ENCODE peak calls at places on chromosomes 2 and 18, in ten cellular contexts. D is HCT116, K is esophagus squamous epithelium, S is A549, V is Peyer's patch, W is GM12878, Q is IMR-90, I is tibial nerve, M is uterus, J is heart left ventricle. H is an unnamed sample.
A peak's percentile ranks its signal among the peaks of the same experiment; 100 is the strongest.

GRCh38 chr2:1607236-1607920 is 136.9 kb downstream of the PXDN start:
- DNase-seq in D (no peak), K (no peak), S (no peak), V (peak; percentile 21), W (no peak), Q (no peak), I (no peak), M (no peak), J (peak; percentile 30), H (no peak)

GRCh38 chr2:126368778-126369177 is 287.2 kb upstream of the GYPC start:
- DNase-seq in D (no peak), K (no peak), S (no peak), V (no peak), W (no peak), Q (no peak), I (no peak), M (no peak), J (peak; percentile 29), H (no peak)

GRCh38 chr2:109560265-109560664 is 53.5 kb downstream of the SEPTIN10 start:
- DNase-seq in D (no peak), K (no peak), S (peak; percentile 25), V (no peak), W (no peak), Q (peak; percentile 61), I (no peak), M (no peak), J (no peak), H (no peak)

GRCh38 chr2:112692914-112693313 is 27.9 kb upstream of the NT5DC4 start:
- DNase-seq in D (no peak), K (no peak), S (no peak), V (no peak), W (no peak), Q (no peak), I (no peak), M (no peak), J (no peak), H (no peak)

GRCh38 chr2:127032601-127033000 is 74.4 kb downstream of the BIN1 start:
- DNase-seq in D (no peak), K (no peak), S (no peak), V (no peak), W (no peak), Q (no peak), I (no peak), M (no peak), J (no peak), H (no peak)

GRCh38 chr2:86249176-86249842 is 50.1 kb downstream of the MRPL35 start:
- DNase-seq in D (peak; percentile 4), K (no peak), S (no peak), V (no peak), W (no peak), Q (peak; percentile 79), I (no peak), M (peak; percentile 84), J (no peak), H (no peak)

GRCh38 chr18:47754311-47755101 is 176.0 kb downstream of the SMAD2 start:
- DNase-seq in D (peak; percentile 37), K (no peak), S (peak; percentile 26), V (peak; percentile 63), W (no peak), Q (no peak), I (no peak), M (no peak), J (no peak), H (no peak)

GRCh38 chr2:47904903-47905453 is 1.3 kb downstream of the FBXO11 start:
- DNase-seq in D (no peak), K (no peak), S (peak; percentile 17), V (peak; percentile 66), W (no peak), Q (no peak), I (peak; percentile 18), M (peak; percentile 29), J (peak; percentile 46), H (peak; percentile 54)

GRCh38 chr18:52948878-52949444 is 609.0 kb downstream of the DCC start:
- DNase-seq in D (no peak), K (no peak), S (no peak), V (no peak), W (no peak), Q (no peak), I (no peak), M (no peak), J (no peak), H (no peak)

GRCh38 chr2:27588308-27588707 is 5.5 kb downstream of the ZNF512 start:
- DNase-seq in D (no peak), K (no peak), S (no peak), V (no peak), W (no peak), Q (no peak), I (no peak), M (no peak), J (no peak), H (no peak)

GRCh38 chr2:233934524-233934923 is 17.4 kb downstream of the TRPM8 start:
- DNase-seq in D (no peak), K (no peak), S (no peak), V (no peak), W (no peak), Q (no peak), I (no peak), M (no peak), J (no peak), H (no peak)

GRCh38 chr2:28717339-28717758 is 34.3 kb upstream of the PPP1CB start:
- DNase-seq in D (peak; percentile 67), K (peak; percentile 23), S (no peak), V (no peak), W (no peak), Q (peak; percentile 85), I (peak; percentile 62), M (peak; percentile 60), J (peak; percentile 69), H (peak; percentile 57)

GRCh38 chr2:39223909-39224308 is 19.9 kb downstream of the CDKL4 start:
- DNase-seq in D (no peak), K (no peak), S (no peak), V (no peak), W (no peak), Q (no peak), I (no peak), M (no peak), J (no peak), H (no peak)

GRCh38 chr2:47026738-47027531 is 111.3 kb upstream of the MCFD2 start:
- DNase-seq in D (no peak), K (no peak), S (no peak), V (no peak), W (no peak), Q (no peak), I (no peak), M (no peak), J (peak; percentile 61), H (no peak)

GRCh38 chr2:169768262-169768995 is 30.2 kb upstream of the SSB start:
- DNase-seq in D (no peak), K (no peak), S (no peak), V (peak; percentile 60), W (no peak), Q (no peak), I (no peak), M (no peak), J (peak; percentile 34), H (peak; percentile 26)

GRCh38 chr2:8833863-8834262 is 3.5 kb downstream of the KIDINS220 start:
- DNase-seq in D (no peak), K (no peak), S (no peak), V (no peak), W (no peak), Q (no peak), I (no peak), M (no peak), J (no peak), H (no peak)
- H3K4me1 ChIP-seq in D (peaks cover 11% of the 10 kb centered on the region), K (peaks cover 22% of the 10 kb centered on the region), S (peaks cover 12% of the 10 kb centered on the region), V (no peaks in the 10 kb centered on the region), W (no peaks in the 10 kb centered on the region), Q (peaks cover 2% of the 10 kb centered on the region), I (peaks cover 26% of the 10 kb centered on the region), M (peaks cover 13% of the 10 kb centered on the region), J (peaks cover 75% of the 10 kb centered on the region), H (peaks cover 25% of the 10 kb centered on the region)

DNA sequence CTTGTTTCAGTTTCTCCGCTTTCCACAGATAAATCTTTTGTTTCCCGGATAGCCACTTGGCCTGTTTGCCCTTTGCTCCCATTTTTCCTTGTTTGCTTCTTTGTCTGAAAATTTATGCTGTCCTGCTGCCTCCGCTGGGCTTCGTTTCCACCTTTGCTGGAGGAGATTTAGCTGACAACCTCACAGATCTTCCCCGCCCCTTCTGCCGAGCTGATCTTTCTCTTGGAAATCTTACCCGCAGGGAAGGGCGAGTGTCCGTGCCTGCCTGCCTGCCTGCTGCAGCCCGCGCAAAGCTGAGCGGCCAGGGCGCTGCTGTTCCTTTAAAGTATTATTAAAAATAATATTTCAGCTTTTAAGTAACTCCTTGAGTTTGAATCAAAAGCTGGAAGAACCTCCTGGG is 1.4 kb upstream of the XRCC5 start:
- DNase-seq in D (no peak), K (no peak), S (no peak), V (peak; percentile 57), W (no peak), Q (no peak), I (no peak), M (no peak), J (no peak), H (no peak)
- TF ChIP-seq POLR2A in D (no peak), K (no peak), S (no peak), V (no peak), W (no peak), Q (no peak), I (no peak), M (no peak), J (no peak), H (no peak)

GRCh38 chr18:69432847-69433246 is 32.2 kb downstream of the DOK6 start:
- DNase-seq in D (no peak), K (no peak), S (no peak), V (no peak), W (no peak), Q (no peak), I (no peak), M (no peak), J (no peak), H (no peak)
- H3K4me1 ChIP-seq in D (no peaks in the 10 kb centered on the region), K (no peaks in the 10 kb centered on the region), S (no peaks in the 10 kb centered on the region), V (no peaks in the 10 kb centered on the region), W (no peaks in the 10 kb centered on the region), Q (no peaks in the 10 kb centered on the region), I (no peaks in the 10 kb centered on the region), M (no peaks in the 10 kb centered on the region), J (no peaks in the 10 kb centered on the region), H (no peaks in the 10 kb centered on the region)

GRCh38 chr2:215411941-215412743 is 23.7 kb downstream of the FN1 start:
- DNase-seq in D (no peak), K (no peak), S (no peak), V (no peak), W (no peak), Q (no peak), I (no peak), M (no peak), J (no peak), H (no peak)

GRCh38 chr2:215410932-215411285 is 25.0 kb downstream of the FN1 start:
- DNase-seq in D (peak; percentile 89), K (no peak), S (peak; percentile 66), V (no peak), W (no peak), Q (peak; percentile 98), I (no peak), M (no peak), J (no peak), H (no peak)

GRCh38 chr2:215407596-215408264 is 28.1 kb downstream of the FN1 start:
- DNase-seq in D (no peak), K (no peak), S (no peak), V (no peak), W (no peak), Q (no peak), I (no peak), M (no peak), J (no peak), H (no peak)

GRCh38 chr2:215407061-215407460 is 28.8 kb downstream of the FN1 start:
- DNase-seq in D (no peak), K (no peak), S (no peak), V (no peak), W (no peak), Q (no peak), I (no peak), M (no peak), J (no peak), H (no peak)

GRCh38 chr2:215409331-215410127 is 26.3 kb downstream of the FN1 start:
- DNase-seq in D (peak; percentile 21), K (no peak), S (no peak), V (no peak), W (no peak), Q (peak; percentile 57), I (no peak), M (no peak), J (no peak), H (no peak)
- TF ChIP-seq POLR2A in D (no peak), K (no peak), S (no peak), V (no peak), W (no peak), Q (no peak), I (no peak), M (no peak), J (no peak), H (no peak)

H was measured in thyroid gland.